ENCODE peak calls at places on chromosomes 6 and 20, in eight cellular contexts. H is anterior cingulate cortex; B is iPS-NIHi11; F is effector CD8-positive, alpha-beta T cell; E is RPMI8226; Z is nephron progenitor cell; C is HT-29; N is left ventricle myocardium inferior. G is an unnamed sample.

GRCh38 chr20:40339661-40340449 is 349.2 kb downstream of the MAFB start:
- DNase-seq in H (no peak), E (no peak), F (no peak), B (no peak), C (no peak), Z (no peak), N (peak), G (no peak)

GRCh38 chr6:141667580-141668309 is 465.0 kb upstream of the GJE1 start:
- DNase-seq in F (no peak), Z (no peak), C (no peak), N (no peak), B (no peak), E (no peak), H (no peak), G (no peak)

GRCh38 chr20:43840382-43841070 is 74.1 kb upstream of the TOX2 start:
- DNase-seq in Z (no peak), B (peak), F (no peak), H (no peak), E (peak), C (peak), N (no peak), G (peak)

GRCh38 chr20:57632286-57632685 is 12.1 kb upstream of the ZBP1 start:
- DNase-seq in F (no peak), E (no peak), C (no peak), Z (no peak), N (no peak), B (no peak), H (no peak), G (peak)

GRCh38 chr20:44411020-44411756 is 55.7 kb downstream of the HNF4A start:
- DNase-seq in E (no peak), F (no peak), C (no peak), B (no peak), Z (no peak), N (no peak), H (no peak), G (no peak)

GRCh38 chr20:31841928-31842327 is 3.5 kb downstream of the FOXS1 start:
- DNase-seq in B (no peak), N (no peak), F (no peak), E (no peak), H (no peak), Z (no peak), C (no peak), G (no peak)

GRCh38 chr6:3318226-3318625 is 59.5 kb downstream of the PSMG4 start:
- DNase-seq in N (no peak), B (no peak), H (no peak), F (no peak), C (no peak), E (no peak), Z (no peak), G (no peak)

GRCh38 chr6:84847349-84848160 is 83.2 kb upstream of the TBX18 start:
- DNase-seq in Z (no peak), B (no peak), H (no peak), E (no peak), C (no peak), F (no peak), N (no peak), G (no peak)

GRCh38 chr6:151679081-151679480 is 128.4 kb upstream of the ESR1 start:
- DNase-seq in N (peak), B (no peak), Z (no peak), F (no peak), C (no peak), E (no peak), H (no peak), G (no peak)

GRCh38 chr6:145802141-145802540 is 12.5 kb downstream of the FBXO30 start:
- DNase-seq in C (no peak), E (no peak), Z (no peak), N (no peak), H (no peak), B (no peak), F (no peak), G (no peak)

GRCh38 chr6:66336171-66336570 is 629.1 kb upstream of the EYS start:
- DNase-seq in C (no peak), F (no peak), H (no peak), Z (no peak), N (no peak), B (no peak), E (no peak), G (no peak)

GRCh38 chr6:138107752-138108592 is 753 bp upstream of the PERP start:
- DNase-seq in E (peak), H (no peak), C (peak), Z (peak), B (peak), F (no peak), N (no peak), G (no peak)

GRCh38 chr6:165988757-165989456 is 178.7 kb downstream of the TBXT start:
- DNase-seq in E (peak), C (no peak), F (no peak), Z (peak), H (no peak), B (peak), N (no peak), G (no peak)

GRCh38 chr6:90907931-90908655 is 321.2 kb upstream of the MAP3K7 start:
- DNase-seq in B (no peak), Z (no peak), E (peak), N (no peak), C (no peak), F (no peak), H (no peak), G (no peak)

GRCh38 chr6:158519354-158519753 is 40.5 kb upstream of the TMEM181 start:
- DNase-seq in F (no peak), N (no peak), B (no peak), E (no peak), Z (no peak), C (no peak), H (no peak), G (no peak)

GRCh38 chr6:84623956-84624680 is 140.3 kb downstream of the TBX18 start:
- DNase-seq in N (peak), B (no peak), F (no peak), C (no peak), Z (no peak), E (no peak), H (no peak), G (no peak)

GRCh38 chr6:4350571-4351505 is 215.5 kb upstream of the ECI2 start:
- DNase-seq in H (no peak), B (no peak), N (peak), Z (no peak), C (no peak), F (no peak), E (no peak), G (no peak)

GRCh38 chr20:64224344-64225165 is 31.0 kb upstream of the PCMTD2 start:
- DNase-seq in N (no peak), C (peak), F (no peak), E (no peak), B (no peak), H (no peak), Z (no peak), G (no peak)

GRCh38 chr6:149513915-149514314 is 29.1 kb upstream of the ZC3H12D start:
- DNase-seq in E (no peak), F (no peak), N (no peak), Z (no peak), H (no peak), C (no peak), B (no peak), G (no peak)

GRCh38 chr6:163814494-163815364 is 400.2 kb downstream of the QKI start:
- DNase-seq in B (no peak), Z (no peak), E (no peak), F (no peak), H (no peak), N (no peak), C (no peak), G (peak)

GRCh38 chr6:10627800-10628199 is 66.6 kb downstream of the C6orf52 start:
- DNase-seq in H (no peak), N (no peak), B (no peak), E (no peak), F (no peak), C (no peak), Z (no peak), G (no peak)

GRCh38 chr20:3276400-3277015 is 37.5 kb upstream of the SLC4A11 start:
- DNase-seq in Z (no peak), C (peak), N (no peak), H (no peak), B (peak), F (no peak), E (peak), G (peak)

GRCh38 chr6:35391240-35391968 is 49.0 kb downstream of the PPARD start:
- DNase-seq in F (no peak), E (no peak), B (no peak), Z (no peak), C (peak), N (no peak), H (no peak), G (no peak)

GRCh38 chr6:17831135-17831534 is 124.4 kb upstream of the NUP153 start:
- DNase-seq in E (no peak), H (peak), B (no peak), Z (no peak), C (no peak), N (no peak), F (no peak), G (no peak)

G was measured in OCI-LY7.